ENCODE peak calls at places on chromosome 16, in eight cellular contexts. One of them, this sample, is unnamed.

GRCh38 chr16:48115299-48115698 is 40.5 kb downstream of the ABCC12 start:
- DNase-seq in SHP77: no peak
- DNase-seq in C1 segment of cervical spinal cord: no peak
- DNase-seq in AG04450: no peak
- DNase-seq in ELF-1: no peak
- DNase-seq in skeletal muscle cell: no peak
- DNase-seq in frontal cortex: no peak
- DNase-seq in fibroblast of the aortic adventitia: no peak
- DNase-seq in this sample: no peak

GRCh38 chr16:80994451-80994850 is 12.2 kb downstream of the CMC2 start:
- DNase-seq in frontal cortex: no peak
- DNase-seq in AG04450: no peak
- DNase-seq in ELF-1: no peak
- DNase-seq in fibroblast of the aortic adventitia: peak
- DNase-seq in C1 segment of cervical spinal cord: no peak
- DNase-seq in SHP77: no peak
- DNase-seq in skeletal muscle cell: no peak
- DNase-seq in this sample: no peak

GRCh38 chr16:80954985-80955384 is 51.7 kb downstream of the CMC2 start:
- DNase-seq in frontal cortex: no peak
- DNase-seq in ELF-1: no peak
- DNase-seq in SHP77: peak
- DNase-seq in fibroblast of the aortic adventitia: no peak
- DNase-seq in AG04450: no peak
- DNase-seq in C1 segment of cervical spinal cord: no peak
- DNase-seq in skeletal muscle cell: no peak
- DNase-seq in this sample: no peak

GRCh38 chr16:20866161-20866772 is 33.9 kb downstream of the DCUN1D3 start:
- DNase-seq in frontal cortex: no peak
- DNase-seq in AG04450: no peak
- DNase-seq in C1 segment of cervical spinal cord: no peak
- DNase-seq in skeletal muscle cell: peak
- DNase-seq in fibroblast of the aortic adventitia: peak
- DNase-seq in SHP77: no peak
- DNase-seq in ELF-1: peak
- DNase-seq in this sample: no peak

GRCh38 chr16:67415872-67416793 is at the start of gene ZDHHC1:
- DNase-seq in fibroblast of the aortic adventitia: peak
- DNase-seq in skeletal muscle cell: no peak
- DNase-seq in C1 segment of cervical spinal cord: peak
- DNase-seq in SHP77: peak
- DNase-seq in AG04450: no peak
- DNase-seq in frontal cortex: peak
- DNase-seq in ELF-1: peak
- DNase-seq in this sample: no peak

GRCh38 chr16:86396318-86396882 is 113.9 kb upstream of the FOXF1 start:
- DNase-seq in C1 segment of cervical spinal cord: no peak
- DNase-seq in ELF-1: no peak
- DNase-seq in frontal cortex: no peak
- DNase-seq in AG04450: peak
- DNase-seq in skeletal muscle cell: no peak
- DNase-seq in SHP77: no peak
- DNase-seq in fibroblast of the aortic adventitia: peak
- DNase-seq in this sample: peak

GRCh38 chr16:88461291-88462269 is 8.5 kb downstream of the ZFPM1 start:
- DNase-seq in ELF-1: peak
- DNase-seq in frontal cortex: no peak
- DNase-seq in AG04450: no peak
- DNase-seq in C1 segment of cervical spinal cord: no peak
- DNase-seq in SHP77: no peak
- DNase-seq in skeletal muscle cell: no peak
- DNase-seq in fibroblast of the aortic adventitia: no peak
- DNase-seq in this sample: no peak

GRCh38 chr16:87350681-87351319 is 32.8 kb downstream of the FBXO31 start:
- DNase-seq in SHP77: no peak
- DNase-seq in AG04450: no peak
- DNase-seq in frontal cortex: no peak
- DNase-seq in fibroblast of the aortic adventitia: peak
- DNase-seq in C1 segment of cervical spinal cord: peak
- DNase-seq in ELF-1: no peak
- DNase-seq in skeletal muscle cell: no peak
- DNase-seq in this sample: no peak

GRCh38 chr16:23869052-23869451 is 33.3 kb downstream of the PRKCB start:
- DNase-seq in SHP77: no peak
- DNase-seq in skeletal muscle cell: no peak
- DNase-seq in AG04450: no peak
- DNase-seq in C1 segment of cervical spinal cord: no peak
- DNase-seq in ELF-1: no peak
- DNase-seq in fibroblast of the aortic adventitia: no peak
- DNase-seq in frontal cortex: no peak
- DNase-seq in this sample: no peak

This sample was measured in non-pigmented ciliary epithelial cell.